ENCODE peak calls at places on chromosomes 11 and 22, in six cellular contexts. W, Z, I, A, G and R are unnamed samples. For H3K4me1, the result is how much of the 10 kb centered on the place peaks cover.

GRCh38 chr22:39317084-39317755 is 2.2 kb downstream of the RPL3 start:
- DNase-seq in W (peak), Z (no peak), I (no peak), A (no peak), G (peak), R (no peak)

GRCh38 chr11:64206457-64207246 is at the start of gene FERMT3:
- DNase-seq in W (no peak), Z (no peak), I (no peak), A (peak), G (peak), R (peak)

GRCh38 chr11:65842144-65842543 is 8.4 kb downstream of the SNX32 start:
- DNase-seq in W (no peak), Z (no peak), I (no peak), A (no peak), G (no peak), R (no peak)

GRCh38 chr11:119572481-119573424 is 149.8 kb upstream of the THY1 start:
- DNase-seq in W (no peak), Z (no peak), I (no peak), A (no peak), G (no peak), R (no peak)

GRCh38 chr11:125154380-125155099 is 10.0 kb upstream of the PKNOX2 start:
- DNase-seq in W (no peak), Z (no peak), I (no peak), A (no peak), G (no peak), R (no peak)

GRCh38 chr11:19790831-19791552 is 78.4 kb downstream of the NAV2 start:
- DNase-seq in W (no peak), Z (no peak), I (no peak), A (no peak), G (no peak), R (no peak)

GRCh38 chr22:36764641-36765040 is 11.3 kb downstream of the IFT27 start:
- DNase-seq in W (no peak), Z (no peak), I (no peak), A (no peak), G (no peak), R (no peak)

GRCh38 chr22:37197451-37198289 is 9.6 kb upstream of the C1QTNF6 start:
- DNase-seq in W (peak), Z (peak), I (peak), A (no peak), G (no peak), R (no peak)

GRCh38 chr11:73801136-73801535 is 13.5 kb downstream of the MRPL48 start:
- DNase-seq in W (no peak), Z (no peak), I (no peak), A (no peak), G (no peak), R (no peak)

GRCh38 chr22:48921411-48921903 is 906.2 kb downstream of the BRD1 start:
- DNase-seq in W (no peak), Z (no peak), I (no peak), A (no peak), G (no peak), R (no peak)

GRCh38 chr11:7278314-7278917 is 26.7 kb downstream of the SYT9 start:
- DNase-seq in W (peak), Z (no peak), I (peak), A (no peak), G (no peak), R (no peak)

GRCh38 chr11:44589301-44589700 is 23.8 kb downstream of the CD82 start:
- DNase-seq in W (peak), Z (no peak), I (peak), A (no peak), G (no peak), R (no peak)

GRCh38 chr11:68327586-68328370 is 15.4 kb downstream of the LRP5 start:
- DNase-seq in W (no peak), Z (no peak), I (no peak), A (no peak), G (peak), R (no peak)
- H3K4me1 ChIP-seq in W (under half), Z (under half), I (under half), A (under half), G (under half), R (under half)

DNA sequence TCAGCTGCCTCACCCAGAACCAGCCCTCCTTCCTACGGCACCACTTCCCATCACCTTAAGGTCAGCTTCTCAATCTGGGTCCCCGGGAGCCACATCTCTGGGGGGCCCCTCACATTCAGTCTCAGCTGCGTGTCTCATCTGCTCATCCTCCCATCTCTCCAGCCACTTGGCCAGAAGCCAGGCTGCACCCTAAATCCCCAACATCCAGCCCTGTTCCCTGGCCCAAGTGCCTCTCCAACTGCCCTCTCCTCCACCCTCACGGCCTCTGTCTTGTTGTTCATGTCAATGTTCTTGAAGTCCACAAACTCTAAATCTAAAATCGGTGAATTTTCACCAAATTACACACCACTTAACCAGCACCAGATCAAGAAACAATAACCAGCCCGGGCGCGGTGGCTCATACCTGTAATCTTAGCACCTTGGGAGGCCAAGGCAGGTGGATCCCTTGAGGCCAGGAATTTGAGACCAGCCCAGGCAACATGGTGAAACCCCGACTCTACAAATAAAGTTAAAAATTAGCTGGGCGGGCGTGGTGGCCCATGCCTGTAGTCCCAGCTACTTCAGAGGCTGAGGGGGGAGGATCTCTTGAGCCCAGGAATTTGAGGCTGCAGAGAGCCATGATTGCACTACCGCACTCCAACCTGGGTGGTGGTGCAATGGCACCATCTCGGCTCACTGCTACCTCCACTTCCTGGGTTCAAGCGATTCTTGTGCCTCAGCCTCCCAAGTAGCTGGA is 33.7 kb downstream of the A4GALT start:
- DNase-seq in W (no peak), Z (no peak), I (no peak), A (no peak), G (peak), R (no peak)
- H3K4me1 ChIP-seq in W (under half), Z (under half), I (under half), A (under half), G (under half), R (under half)

DNA sequence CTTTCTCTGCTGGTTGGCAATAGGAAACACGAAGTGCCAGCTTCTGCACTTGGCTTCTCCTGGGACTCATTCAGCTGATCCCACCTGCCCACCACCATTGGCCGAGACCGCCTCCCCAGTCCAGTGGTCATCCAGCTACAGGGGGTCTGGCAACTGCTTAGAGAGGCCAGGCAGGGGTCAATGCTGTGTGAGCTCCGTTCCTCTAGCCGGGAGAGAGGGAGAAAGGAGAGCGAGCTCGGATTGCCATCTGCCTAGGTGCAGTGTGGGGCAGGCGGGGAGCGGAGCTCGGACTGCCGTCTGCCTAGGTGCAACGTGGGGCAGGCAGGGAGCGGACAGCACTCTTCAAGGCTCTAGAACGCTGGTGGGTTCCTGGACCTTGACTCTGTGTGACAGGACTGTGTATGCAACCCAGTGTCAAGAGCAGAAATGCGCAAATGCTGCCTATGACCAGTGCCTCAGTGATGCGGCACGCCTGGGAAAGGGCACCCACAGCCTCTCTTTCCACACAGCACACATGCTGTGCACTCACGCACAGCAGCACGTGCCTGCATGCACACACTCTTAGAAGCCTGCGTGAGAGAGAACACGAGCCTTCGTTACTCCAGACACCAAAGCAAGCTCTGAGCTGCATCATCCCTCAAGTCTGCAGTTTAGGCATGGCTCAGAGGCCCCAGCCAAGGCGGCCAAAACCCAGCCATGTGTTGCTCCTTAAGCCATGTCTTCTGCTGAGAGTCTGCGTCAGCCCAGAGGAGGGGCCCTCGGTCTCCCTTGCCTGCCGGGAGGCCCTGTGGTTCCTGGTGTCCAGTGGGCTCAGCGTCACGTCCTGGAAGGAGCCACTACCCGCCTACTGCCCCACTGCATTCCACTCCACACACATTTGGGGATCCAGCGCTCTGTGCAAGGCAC is 26.8 kb upstream of the JAM3 start:
- DNase-seq in W (no peak), Z (no peak), I (no peak), A (no peak), G (no peak), R (no peak)
- H3K4me1 ChIP-seq in W (under half), Z (under half), I (under half), A (under half), G (under half), R (under half)

GRCh38 chr11:11845066-11845465 is 3.3 kb downstream of the USP47 start:
- DNase-seq in W (no peak), Z (no peak), I (no peak), A (no peak), G (no peak), R (no peak)

GRCh38 chr11:11847082-11847481 is 5.3 kb downstream of the USP47 start:
- DNase-seq in W (no peak), Z (no peak), I (no peak), A (no peak), G (no peak), R (no peak)

GRCh38 chr11:11843642-11844041 is 1.9 kb downstream of the USP47 start:
- DNase-seq in W (no peak), Z (no peak), I (no peak), A (no peak), G (no peak), R (no peak)

GRCh38 chr11:11844272-11844671 is 2.5 kb downstream of the USP47 start:
- DNase-seq in W (no peak), Z (no peak), I (no peak), A (no peak), G (no peak), R (no peak)

GRCh38 chr11:11845551-11845950 is 3.8 kb downstream of the USP47 start:
- DNase-seq in W (no peak), Z (no peak), I (peak), A (no peak), G (no peak), R (no peak)
- H3K4me1 ChIP-seq in W (under half), Z (under half), I (under half), A (half or more), G (under half), R (under half)

GRCh38 chr11:83023410-83023809 is 48.3 kb downstream of the RAB30 start:
- DNase-seq in W (no peak), Z (no peak), I (no peak), A (no peak), G (no peak), R (no peak)
- H3K4me1 ChIP-seq in W (under half), Z (under half), I (under half), A (under half), G (under half), R (under half)

DNA sequence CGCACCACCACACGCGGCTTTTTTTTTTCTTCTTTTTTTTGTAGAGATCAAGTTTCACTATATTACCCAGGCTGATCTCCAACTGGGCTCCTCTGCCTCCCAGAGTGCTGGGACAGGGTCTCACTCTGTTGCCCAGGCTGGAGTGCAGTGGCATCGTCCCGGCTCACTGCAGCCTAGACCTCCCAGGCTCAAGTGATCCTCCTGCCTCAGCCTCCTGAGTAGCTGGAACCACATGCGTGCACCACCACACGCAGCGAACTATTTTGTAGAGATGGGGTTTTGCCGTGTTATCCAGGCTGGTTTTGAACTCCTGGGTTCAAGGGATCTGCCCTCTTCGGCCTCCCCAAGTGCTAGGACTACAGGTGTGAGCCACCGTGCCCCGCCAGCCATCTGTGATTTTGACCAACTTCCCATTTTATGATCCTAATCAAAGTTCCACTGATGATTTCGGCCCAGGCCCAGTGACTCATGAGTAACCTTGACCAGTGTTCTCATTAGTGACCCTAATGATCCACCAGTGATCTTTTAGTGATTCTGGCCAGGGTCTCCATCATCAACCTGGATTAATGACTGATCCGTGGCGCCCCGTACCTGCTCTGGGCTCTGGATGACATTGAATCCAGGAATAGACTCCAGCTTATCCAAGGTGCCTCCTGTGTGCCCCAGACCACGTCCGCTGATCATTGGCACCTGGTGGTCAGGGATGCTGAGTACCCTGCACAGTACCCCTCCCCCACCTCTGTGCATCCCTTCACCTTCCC is 1.7 kb downstream of the TYMP start:
- DNase-seq in W (no peak), Z (no peak), I (no peak), A (no peak), G (peak), R (no peak)
- H3K4me1 ChIP-seq in W (half or more), Z (under half), I (under half), A (half or more), G (under half), R (under half)

DNA sequence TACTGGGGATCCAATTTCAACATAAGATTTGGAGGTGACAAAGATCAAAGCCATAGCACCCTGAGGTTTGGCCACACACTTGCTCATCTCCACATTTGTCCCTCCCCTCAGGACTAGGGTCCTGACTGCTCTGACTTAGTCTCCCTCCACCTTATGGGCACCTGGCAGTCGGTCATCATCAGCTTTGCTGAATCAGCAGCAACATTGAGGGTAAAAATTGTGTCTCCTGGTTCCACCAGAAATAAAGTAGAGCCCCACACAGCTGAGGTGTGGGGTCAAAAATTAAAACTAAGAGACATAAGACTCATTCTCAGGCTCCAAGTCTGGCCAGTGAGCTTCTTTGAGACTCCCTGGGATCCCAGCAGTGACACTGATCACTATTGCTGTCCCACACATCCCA is 56.2 kb downstream of the GGTLC2 start:
- DNase-seq in W (no peak), Z (no peak), I (no peak), A (no peak), G (no peak), R (no peak)
- H3K4me1 ChIP-seq in W (under half), Z (under half), I (under half), A (under half), G (under half), R (under half)